ENCODE peak calls at places on chromosomes 5 and 9, in six cellular contexts. W is progenitor cell of endocrine pancreas; Q is NCI-H2107; S is activated CD8-positive, alpha-beta memory T cell treated with anti-CD3 and anti-CD28 coated beads for 1 hour; R is brain microvascular endothelial cell; O is NCI-H526. Z is an unnamed sample.

GRCh38 chr5:177109810-177110209 is 23.1 kb downstream of the FGFR4 start:
- DNase-seq in Q (no peak), O (no peak), R (no peak), W (no peak), S (no peak), Z (no peak)

GRCh38 chr9:18437315-18438200 is 36.4 kb upstream of the ADAMTSL1 start:
- DNase-seq in W (no peak), S (no peak), O (no peak), R (peak), Q (no peak), Z (no peak)

GRCh38 chr9:91089405-91090131 is 272.1 kb downstream of the AUH start:
- DNase-seq in O (peak), S (no peak), W (no peak), R (peak), Q (no peak), Z (no peak)

GRCh38 chr9:138097501-138097991 is 220.0 kb downstream of the CACNA1B start:
- DNase-seq in S (no peak), W (no peak), O (no peak), R (no peak), Q (no peak), Z (no peak)

GRCh38 chr5:83029912-83030311 is 47.3 kb downstream of the TMEM167A start:
- DNase-seq in S (no peak), R (peak), O (no peak), W (no peak), Q (no peak), Z (no peak)

GRCh38 chr9:95081998-95082397 is 235.5 kb downstream of the FANCC start:
- DNase-seq in O (no peak), W (no peak), R (no peak), S (no peak), Q (no peak), Z (no peak)

GRCh38 chr9:87891754-87892153 is 9.1 kb downstream of the SPATA31E1 start:
- DNase-seq in O (no peak), S (no peak), W (no peak), Q (no peak), R (no peak), Z (no peak)

GRCh38 chr9:81082251-81082650 is 607.1 kb downstream of the TLE1 start:
- DNase-seq in R (no peak), O (no peak), S (no peak), W (no peak), Q (no peak), Z (no peak)

GRCh38 chr9:76996700-76997099 is 22.8 kb upstream of the FOXB2 start:
- DNase-seq in O (peak), S (no peak), W (no peak), R (peak), Q (no peak), Z (no peak)

GRCh38 chr5:113162208-113162607 is 185.6 kb downstream of the DCP2 start:
- DNase-seq in W (no peak), Q (no peak), O (no peak), S (no peak), R (no peak), Z (no peak)

GRCh38 chr5:97735209-97735608 is 552.2 kb upstream of the RIOK2 start:
- DNase-seq in W (no peak), Q (no peak), R (peak), S (no peak), O (no peak), Z (no peak)

GRCh38 chr5:1885777-1886633 is 3.3 kb upstream of the IRX4 start:
- DNase-seq in W (no peak), O (no peak), R (no peak), Q (no peak), S (no peak), Z (no peak)

GRCh38 chr5:168647083-168647482 is 67.9 kb upstream of the PANK3 start:
- DNase-seq in S (no peak), W (no peak), R (no peak), O (no peak), Q (no peak), Z (no peak)

GRCh38 chr5:124741711-124742496 is 4.5 kb downstream of the ZNF608 start:
- DNase-seq in R (peak), S (no peak), O (peak), Q (no peak), W (no peak), Z (no peak)